ENCODE peak calls at places on chromosomes 12 and 14, in eight cellular contexts. One of them, this sample, is unnamed.

GRCh38 chr12:40033260-40033649 is 72.6 kb downstream of the SLC2A13 start:
- DNase-seq in RWPE1: no peak
- DNase-seq in CD4-positive, alpha-beta T cell: no peak
- DNase-seq in GM23338: peak
- DNase-seq in MM.1S: peak
- DNase-seq in AG09309: no peak
- DNase-seq in fibroblast of the aortic adventitia: no peak
- DNase-seq in fibroblast of pulmonary artery: no peak
- DNase-seq in this sample: no peak

GRCh38 chr12:132788375-132789098 is 26.9 kb upstream of the ANKLE2 start:
- DNase-seq in RWPE1: peak
- DNase-seq in CD4-positive, alpha-beta T cell: no peak
- DNase-seq in GM23338: peak
- DNase-seq in MM.1S: no peak
- DNase-seq in AG09309: no peak
- DNase-seq in fibroblast of the aortic adventitia: no peak
- DNase-seq in fibroblast of pulmonary artery: no peak
- DNase-seq in this sample: no peak

GRCh38 chr12:47773062-47773857 is at the start of gene SLC48A1:
- DNase-seq in RWPE1: peak
- DNase-seq in CD4-positive, alpha-beta T cell: peak
- DNase-seq in GM23338: peak
- DNase-seq in MM.1S: peak
- DNase-seq in AG09309: no peak
- DNase-seq in fibroblast of the aortic adventitia: peak
- DNase-seq in fibroblast of pulmonary artery: peak
- DNase-seq in this sample: no peak

GRCh38 chr12:3523728-3524127 is 32.7 kb downstream of the PRMT8 start:
- DNase-seq in RWPE1: no peak
- DNase-seq in CD4-positive, alpha-beta T cell: no peak
- DNase-seq in GM23338: no peak
- DNase-seq in MM.1S: no peak
- DNase-seq in AG09309: no peak
- DNase-seq in fibroblast of the aortic adventitia: no peak
- DNase-seq in fibroblast of pulmonary artery: no peak
- DNase-seq in this sample: no peak

GRCh38 chr12:75564398-75564797 is 53.0 kb upstream of the KRR1 start:
- DNase-seq in RWPE1: no peak
- DNase-seq in CD4-positive, alpha-beta T cell: no peak
- DNase-seq in GM23338: no peak
- DNase-seq in MM.1S: no peak
- DNase-seq in AG09309: no peak
- DNase-seq in fibroblast of the aortic adventitia: peak
- DNase-seq in fibroblast of pulmonary artery: peak
- DNase-seq in this sample: peak

GRCh38 chr14:78595797-78596196 is 425.6 kb downstream of the NRXN3 start:
- DNase-seq in RWPE1: no peak
- DNase-seq in CD4-positive, alpha-beta T cell: no peak
- DNase-seq in GM23338: peak
- DNase-seq in MM.1S: no peak
- DNase-seq in AG09309: no peak
- DNase-seq in fibroblast of the aortic adventitia: no peak
- DNase-seq in fibroblast of pulmonary artery: no peak
- DNase-seq in this sample: no peak

GRCh38 chr14:69424139-69424923 is 25.8 kb downstream of the SLC39A9 start:
- DNase-seq in RWPE1: no peak
- DNase-seq in CD4-positive, alpha-beta T cell: no peak
- DNase-seq in GM23338: no peak
- DNase-seq in MM.1S: no peak
- DNase-seq in AG09309: no peak
- DNase-seq in fibroblast of the aortic adventitia: no peak
- DNase-seq in fibroblast of pulmonary artery: no peak
- DNase-seq in this sample: no peak

GRCh38 chr14:31286456-31287293 is 79.1 kb upstream of the HECTD1 start:
- DNase-seq in RWPE1: no peak
- DNase-seq in CD4-positive, alpha-beta T cell: no peak
- DNase-seq in GM23338: peak
- DNase-seq in MM.1S: no peak
- DNase-seq in AG09309: no peak
- DNase-seq in fibroblast of the aortic adventitia: no peak
- DNase-seq in fibroblast of pulmonary artery: no peak
- DNase-seq in this sample: no peak

GRCh38 chr12:56518570-56518969 is 3.0 kb upstream of the RBMS2 start:
- DNase-seq in RWPE1: no peak
- DNase-seq in CD4-positive, alpha-beta T cell: no peak
- DNase-seq in GM23338: no peak
- DNase-seq in MM.1S: no peak
- DNase-seq in AG09309: no peak
- DNase-seq in fibroblast of the aortic adventitia: peak
- DNase-seq in fibroblast of pulmonary artery: peak
- DNase-seq in this sample: no peak

GRCh38 chr12:52142431-52142830 is 49.4 kb downstream of the KRT80 start:
- DNase-seq in RWPE1: no peak
- DNase-seq in CD4-positive, alpha-beta T cell: no peak
- DNase-seq in GM23338: no peak
- DNase-seq in MM.1S: no peak
- DNase-seq in AG09309: no peak
- DNase-seq in fibroblast of the aortic adventitia: no peak
- DNase-seq in fibroblast of pulmonary artery: no peak
- DNase-seq in this sample: no peak

GRCh38 chr12:108332791-108333382 is 6.2 kb downstream of the CMKLR1 start:
- DNase-seq in RWPE1: no peak
- DNase-seq in CD4-positive, alpha-beta T cell: no peak
- DNase-seq in GM23338: no peak
- DNase-seq in MM.1S: no peak
- DNase-seq in AG09309: no peak
- DNase-seq in fibroblast of the aortic adventitia: no peak
- DNase-seq in fibroblast of pulmonary artery: no peak
- DNase-seq in this sample: peak

GRCh38 chr12:111028830-111029229 is 108.5 kb upstream of the MYL2 start:
- DNase-seq in RWPE1: no peak
- DNase-seq in CD4-positive, alpha-beta T cell: no peak
- DNase-seq in GM23338: peak
- DNase-seq in MM.1S: no peak
- DNase-seq in AG09309: no peak
- DNase-seq in fibroblast of the aortic adventitia: no peak
- DNase-seq in fibroblast of pulmonary artery: no peak
- DNase-seq in this sample: no peak

GRCh38 chr12:96224219-96224615 is 30.0 kb downstream of the ELK3 start:
- DNase-seq in RWPE1: no peak
- DNase-seq in CD4-positive, alpha-beta T cell: no peak
- DNase-seq in GM23338: no peak
- DNase-seq in MM.1S: no peak
- DNase-seq in AG09309: no peak
- DNase-seq in fibroblast of the aortic adventitia: no peak
- DNase-seq in fibroblast of pulmonary artery: no peak
- DNase-seq in this sample: no peak

GRCh38 chr12:64810831-64811230 is 13.6 kb upstream of the TBC1D30 start:
- DNase-seq in RWPE1: peak
- DNase-seq in CD4-positive, alpha-beta T cell: no peak
- DNase-seq in GM23338: no peak
- DNase-seq in MM.1S: no peak
- DNase-seq in AG09309: no peak
- DNase-seq in fibroblast of the aortic adventitia: no peak
- DNase-seq in fibroblast of pulmonary artery: no peak
- DNase-seq in this sample: no peak

GRCh38 chr12:109452489-109452888 is 24.6 kb downstream of the KCTD10 start:
- DNase-seq in RWPE1: no peak
- DNase-seq in CD4-positive, alpha-beta T cell: no peak
- DNase-seq in GM23338: no peak
- DNase-seq in MM.1S: no peak
- DNase-seq in AG09309: no peak
- DNase-seq in fibroblast of the aortic adventitia: no peak
- DNase-seq in fibroblast of pulmonary artery: no peak
- DNase-seq in this sample: no peak

GRCh38 chr12:67669925-67670631 is 21.5 kb downstream of the DYRK2 start:
- DNase-seq in RWPE1: no peak
- DNase-seq in CD4-positive, alpha-beta T cell: no peak
- DNase-seq in GM23338: no peak
- DNase-seq in MM.1S: no peak
- DNase-seq in AG09309: no peak
- DNase-seq in fibroblast of the aortic adventitia: no peak
- DNase-seq in fibroblast of pulmonary artery: no peak
- DNase-seq in this sample: no peak

GRCh38 chr12:54370218-54370730 is 6.0 kb upstream of the GPR84 start:
- DNase-seq in RWPE1: peak
- DNase-seq in CD4-positive, alpha-beta T cell: no peak
- DNase-seq in GM23338: peak
- DNase-seq in MM.1S: no peak
- DNase-seq in AG09309: peak
- DNase-seq in fibroblast of the aortic adventitia: peak
- DNase-seq in fibroblast of pulmonary artery: peak
- DNase-seq in this sample: peak

GRCh38 chr12:32854716-32855115 is 41.9 kb downstream of the PKP2 start:
- DNase-seq in RWPE1: no peak
- DNase-seq in CD4-positive, alpha-beta T cell: no peak
- DNase-seq in GM23338: no peak
- DNase-seq in MM.1S: no peak
- DNase-seq in AG09309: no peak
- DNase-seq in fibroblast of the aortic adventitia: no peak
- DNase-seq in fibroblast of pulmonary artery: no peak
- DNase-seq in this sample: no peak

DNA sequence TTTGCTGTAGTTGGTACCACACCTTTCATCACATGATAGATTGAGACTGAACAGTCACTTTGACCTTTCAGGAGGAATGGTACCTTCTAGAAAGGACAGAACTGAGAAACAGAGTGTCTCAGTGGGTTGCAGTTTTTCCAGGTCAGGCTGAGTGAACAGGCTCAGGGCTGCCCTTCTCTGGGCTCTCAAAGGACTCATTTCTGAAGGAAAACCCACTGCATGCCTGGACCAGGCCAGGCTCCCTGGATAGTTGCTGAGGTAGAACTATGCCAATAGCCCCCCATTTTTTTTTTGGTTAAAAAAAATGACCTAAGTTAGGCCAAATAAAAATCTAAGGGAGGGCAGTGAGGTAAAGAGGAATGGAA is 148.1 kb upstream of the EGLN3 start:
- DNase-seq in RWPE1: no peak
- DNase-seq in CD4-positive, alpha-beta T cell: no peak
- DNase-seq in GM23338: no peak
- DNase-seq in MM.1S: no peak
- DNase-seq in AG09309: no peak
- DNase-seq in fibroblast of the aortic adventitia: no peak
- DNase-seq in fibroblast of pulmonary artery: no peak
- DNase-seq in this sample: no peak
- TF ChIP-seq CTCF in RWPE1: no peak
- TF ChIP-seq CTCF in CD4-positive, alpha-beta T cell: no peak
- TF ChIP-seq CTCF in GM23338: no peak
- TF ChIP-seq CTCF in MM.1S: no peak
- TF ChIP-seq CTCF in AG09309: no peak
- TF ChIP-seq CTCF in fibroblast of the aortic adventitia: no peak
- TF ChIP-seq CTCF in fibroblast of pulmonary artery: no peak
- TF ChIP-seq CTCF in this sample: no peak

GRCh38 chr14:75793806-75794205 is 132.8 kb downstream of the TTLL5 start:
- DNase-seq in RWPE1: no peak
- DNase-seq in CD4-positive, alpha-beta T cell: no peak
- DNase-seq in GM23338: peak
- DNase-seq in MM.1S: no peak
- DNase-seq in AG09309: peak
- DNase-seq in fibroblast of the aortic adventitia: peak
- DNase-seq in fibroblast of pulmonary artery: peak
- DNase-seq in this sample: no peak
- TF ChIP-seq CTCF in RWPE1: no peak
- TF ChIP-seq CTCF in CD4-positive, alpha-beta T cell: no peak
- TF ChIP-seq CTCF in GM23338: peak
- TF ChIP-seq CTCF in MM.1S: no peak
- TF ChIP-seq CTCF in AG09309: peak
- TF ChIP-seq CTCF in fibroblast of the aortic adventitia: peak
- TF ChIP-seq CTCF in fibroblast of pulmonary artery: peak
- TF ChIP-seq CTCF in this sample: no peak

GRCh38 chr14:90399541-90400444 is 3.0 kb downstream of the CALM1 start:
- DNase-seq in RWPE1: peak
- DNase-seq in CD4-positive, alpha-beta T cell: peak
- DNase-seq in GM23338: peak
- DNase-seq in MM.1S: peak
- DNase-seq in AG09309: peak
- DNase-seq in fibroblast of the aortic adventitia: peak
- DNase-seq in fibroblast of pulmonary artery: peak
- DNase-seq in this sample: peak
- TF ChIP-seq CTCF in RWPE1: peak
- TF ChIP-seq CTCF in CD4-positive, alpha-beta T cell: peak
- TF ChIP-seq CTCF in GM23338: peak
- TF ChIP-seq CTCF in MM.1S: peak
- TF ChIP-seq CTCF in AG09309: peak
- TF ChIP-seq CTCF in fibroblast of the aortic adventitia: peak
- TF ChIP-seq CTCF in fibroblast of pulmonary artery: no peak
- TF ChIP-seq CTCF in this sample: no peak

DNA sequence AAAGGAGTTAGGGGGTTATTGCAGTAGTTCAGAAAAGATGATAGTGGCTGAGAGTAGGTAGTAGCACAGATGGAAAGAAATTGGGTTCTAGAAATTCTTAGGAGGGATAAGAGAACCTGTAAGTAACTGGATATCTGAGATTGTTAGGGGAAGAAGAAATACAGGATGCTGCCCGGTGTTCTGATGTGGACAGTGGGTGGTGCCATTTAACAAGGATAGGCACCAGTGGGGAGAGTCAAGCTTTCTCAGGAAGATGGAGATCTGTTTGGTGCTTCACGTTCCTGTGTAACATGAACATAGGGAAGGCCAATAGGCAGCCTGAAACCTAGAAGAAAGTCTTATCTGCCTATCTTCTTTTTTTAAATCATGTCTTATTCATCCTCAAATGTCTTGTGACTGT is 245.9 kb downstream of the NPAS3 start:
- DNase-seq in RWPE1: no peak
- DNase-seq in CD4-positive, alpha-beta T cell: no peak
- DNase-seq in GM23338: peak
- DNase-seq in MM.1S: no peak
- DNase-seq in AG09309: no peak
- DNase-seq in fibroblast of the aortic adventitia: peak
- DNase-seq in fibroblast of pulmonary artery: peak
- DNase-seq in this sample: no peak
- TF ChIP-seq CTCF in RWPE1: no peak
- TF ChIP-seq CTCF in CD4-positive, alpha-beta T cell: no peak
- TF ChIP-seq CTCF in GM23338: peak
- TF ChIP-seq CTCF in MM.1S: no peak
- TF ChIP-seq CTCF in AG09309: no peak
- TF ChIP-seq CTCF in fibroblast of the aortic adventitia: no peak
- TF ChIP-seq CTCF in fibroblast of pulmonary artery: peak
- TF ChIP-seq CTCF in this sample: peak

This sample was measured in AG09319.